ENCODE peak calls at places on chromosomes 6 and 20, in six cellular contexts. H is sciatic nerve; S is activated CD4-positive, alpha-beta T cell treated with anti-CD3 and anti-CD28 coated beads, Interleukin-2, amount 50 U/mL, for 48 hours; Y is M059J; K is HEK293T; T is psoas muscle. Z is an unnamed sample.

GRCh38 chr6:159806021-159806458 is 6.0 kb downstream of the PNLDC1 start:
- DNase-seq in H (no peak), S (no peak), Y (peak), K (no peak), T (no peak), Z (no peak)

GRCh38 chr20:56429496-56429895 is 17.4 kb downstream of the CASS4 start:
- DNase-seq in H (peak), S (peak), Y (peak), K (no peak), T (no peak), Z (peak)

GRCh38 chr20:47003223-47003622 is 108.6 kb downstream of the EYA2 start:
- DNase-seq in H (peak), S (no peak), Y (no peak), K (no peak), T (no peak), Z (no peak)

GRCh38 chr6:143059616-143060353 is 904 bp upstream of the AIG1 start:
- DNase-seq in H (no peak), S (peak), Y (peak), K (no peak), T (no peak), Z (peak)

GRCh38 chr6:132246632-132247270 is 154.5 kb downstream of the MOXD1 start:
- DNase-seq in H (no peak), S (no peak), Y (no peak), K (no peak), T (no peak), Z (no peak)

GRCh38 chr20:13022401-13023170 is 13.8 kb downstream of the SPTLC3 start:
- DNase-seq in H (no peak), S (no peak), Y (peak), K (no peak), T (no peak), Z (no peak)

GRCh38 chr6:158647501-158647900 is 2.4 kb upstream of the SYTL3 start:
- DNase-seq in H (no peak), S (peak), Y (peak), K (no peak), T (no peak), Z (no peak)

GRCh38 chr6:132530293-132530974 is 7.6 kb upstream of the TAAR9 start:
- DNase-seq in H (peak), S (peak), Y (peak), K (peak), T (peak), Z (peak)

GRCh38 chr6:95743591-95743990 is 166.3 kb downstream of the MANEA start:
- DNase-seq in H (no peak), S (no peak), Y (no peak), K (no peak), T (no peak), Z (no peak)

GRCh38 chr20:39941235-39941634 is 747.8 kb downstream of the MAFB start:
- DNase-seq in H (no peak), S (no peak), Y (no peak), K (no peak), T (no peak), Z (no peak)

GRCh38 chr6:4093288-4093687 is 14.4 kb upstream of the FAM217A start:
- DNase-seq in H (no peak), S (no peak), Y (no peak), K (no peak), T (no peak), Z (no peak)

GRCh38 chr6:36682328-36683144 is 4.0 kb downstream of the CDKN1A start:
- DNase-seq in H (peak), S (peak), Y (peak), K (no peak), T (peak), Z (peak)

Z was measured in stimulated activated naive CD8-positive, alpha-beta T cell treated with anti-CD3 and anti-CD28 coated beads, Interleukin-15, Interleukin-2, amounts not matched to agents 100 U/mL and 50 U/mL, for 24 hours.